ENCODE peak calls at places on chromosomes 3 and 15, in four cellular contexts. One of them, this sample, is unnamed.

GRCh38 chr15:40293905-40294895 is 11.3 kb upstream of the ANKRD63 start:
- DNase-seq in tibial nerve: no peak
- DNase-seq in body of pancreas: no peak
- DNase-seq in upper lobe of left lung: no peak
- DNase-seq in this sample: no peak

GRCh38 chr3:54902286-54902685 is 25.6 kb downstream of the LRTM1 start:
- DNase-seq in tibial nerve: no peak
- DNase-seq in body of pancreas: no peak
- DNase-seq in upper lobe of left lung: no peak
- DNase-seq in this sample: no peak

GRCh38 chr3:140319801-140320200 is 358.1 kb upstream of the TRIM42 start:
- DNase-seq in tibial nerve: no peak
- DNase-seq in body of pancreas: no peak
- DNase-seq in upper lobe of left lung: no peak
- DNase-seq in this sample: no peak

GRCh38 chr15:90020041-90020735 is 19.1 kb downstream of the ZNF710 start:
- DNase-seq in tibial nerve: no peak
- DNase-seq in body of pancreas: peak; percentile 9
- DNase-seq in upper lobe of left lung: peak; percentile 47
- DNase-seq in this sample: no peak

GRCh38 chr3:182259579-182259978 is 533.7 kb upstream of the ATP11B start:
- DNase-seq in tibial nerve: peak; percentile 37
- DNase-seq in body of pancreas: no peak
- DNase-seq in upper lobe of left lung: peak; percentile 74
- DNase-seq in this sample: no peak

GRCh38 chr3:56366641-56366984 is 101.7 kb downstream of the ERC2 start:
- DNase-seq in tibial nerve: no peak
- DNase-seq in body of pancreas: no peak
- DNase-seq in upper lobe of left lung: no peak
- DNase-seq in this sample: no peak

GRCh38 chr3:42535981-42536784 is 33.7 kb downstream of the VIPR1 start:
- DNase-seq in tibial nerve: no peak
- DNase-seq in body of pancreas: no peak
- DNase-seq in upper lobe of left lung: peak; percentile 83
- DNase-seq in this sample: no peak

GRCh38 chr15:77824361-77824985 is 191.8 kb upstream of the LINGO1 start:
- DNase-seq in tibial nerve: no peak
- DNase-seq in body of pancreas: no peak
- DNase-seq in upper lobe of left lung: no peak
- DNase-seq in this sample: no peak

GRCh38 chr3:37712918-37713819 is 148.5 kb upstream of the CTDSPL start:
- DNase-seq in tibial nerve: no peak
- DNase-seq in body of pancreas: no peak
- DNase-seq in upper lobe of left lung: no peak
- DNase-seq in this sample: no peak

GRCh38 chr15:39230205-39230916 is 350.5 kb upstream of the THBS1 start:
- DNase-seq in tibial nerve: no peak
- DNase-seq in body of pancreas: no peak
- DNase-seq in upper lobe of left lung: no peak
- DNase-seq in this sample: no peak

GRCh38 chr3:137792633-137793271 is 28.6 kb downstream of the SOX14 start:
- DNase-seq in tibial nerve: no peak
- DNase-seq in body of pancreas: peak; percentile 41
- DNase-seq in upper lobe of left lung: no peak
- DNase-seq in this sample: no peak

GRCh38 chr3:248841-249520 is 52.4 kb downstream of the CHL1 start:
- DNase-seq in tibial nerve: no peak
- DNase-seq in body of pancreas: no peak
- DNase-seq in upper lobe of left lung: no peak
- DNase-seq in this sample: no peak

GRCh38 chr15:70892912-70893560 is 410 bp downstream of the LRRC49 start:
- DNase-seq in tibial nerve: no peak
- DNase-seq in body of pancreas: no peak
- DNase-seq in upper lobe of left lung: no peak
- DNase-seq in this sample: no peak

GRCh38 chr15:92400573-92400972 is 6.9 kb downstream of the ST8SIA2 start:
- DNase-seq in tibial nerve: no peak
- DNase-seq in body of pancreas: no peak
- DNase-seq in upper lobe of left lung: no peak
- DNase-seq in this sample: no peak

GRCh38 chr15:88120021-88120420 is 136.5 kb downstream of the NTRK3 start:
- DNase-seq in tibial nerve: no peak
- DNase-seq in body of pancreas: no peak
- DNase-seq in upper lobe of left lung: no peak
- DNase-seq in this sample: no peak

GRCh38 chr3:27584874-27585273 is 100.7 kb upstream of the SLC4A7 start:
- DNase-seq in tibial nerve: no peak
- DNase-seq in body of pancreas: no peak
- DNase-seq in upper lobe of left lung: no peak
- DNase-seq in this sample: no peak

GRCh38 chr15:81195339-81195864 is 1.3 kb upstream of the IL16 start:
- DNase-seq in tibial nerve: no peak
- DNase-seq in body of pancreas: no peak
- DNase-seq in upper lobe of left lung: no peak
- DNase-seq in this sample: no peak

GRCh38 chr15:42996871-42997270 is 76.3 kb upstream of the TTBK2 start:
- DNase-seq in tibial nerve: no peak
- DNase-seq in body of pancreas: no peak
- DNase-seq in upper lobe of left lung: no peak
- DNase-seq in this sample: no peak

GRCh38 chr15:60001642-60002527 is 2.2 kb upstream of the FOXB1 start:
- DNase-seq in tibial nerve: no peak
- DNase-seq in body of pancreas: no peak
- DNase-seq in upper lobe of left lung: no peak
- DNase-seq in this sample: no peak

GRCh38 chr15:43516801-43517353 is 531 bp upstream of the MAP1A start:
- DNase-seq in tibial nerve: no peak
- DNase-seq in body of pancreas: no peak
- DNase-seq in upper lobe of left lung: no peak
- DNase-seq in this sample: peak; percentile 72

GRCh38 chr3:53056442-53056841 is 10.6 kb upstream of the SFMBT1 start:
- DNase-seq in tibial nerve: no peak
- DNase-seq in body of pancreas: no peak
- DNase-seq in upper lobe of left lung: no peak
- DNase-seq in this sample: no peak

GRCh38 chr3:134075568-134075825 is 45.8 kb upstream of the SLCO2A1 start:
- DNase-seq in tibial nerve: no peak
- DNase-seq in body of pancreas: no peak
- DNase-seq in upper lobe of left lung: no peak
- DNase-seq in this sample: peak; percentile 78

GRCh38 chr3:37712387-37712786 is 149.3 kb upstream of the CTDSPL start:
- DNase-seq in tibial nerve: no peak
- DNase-seq in body of pancreas: no peak
- DNase-seq in upper lobe of left lung: no peak
- DNase-seq in this sample: no peak

GRCh38 chr3:42263354-42264346 is 2.3 kb downstream of the CCK start:
- DNase-seq in tibial nerve: no peak
- DNase-seq in body of pancreas: no peak
- DNase-seq in upper lobe of left lung: peak; percentile 83
- DNase-seq in this sample: no peak

GRCh38 chr15:91100561-91101355 is 701 bp downstream of the SV2B start:
- DNase-seq in tibial nerve: no peak
- DNase-seq in body of pancreas: no peak
- DNase-seq in upper lobe of left lung: no peak
- DNase-seq in this sample: no peak

GRCh38 chr3:53773330-53773583 is 73.0 kb downstream of the CHDH start:
- DNase-seq in tibial nerve: no peak
- DNase-seq in body of pancreas: no peak
- DNase-seq in upper lobe of left lung: no peak
- DNase-seq in this sample: no peak

GRCh38 chr3:22684739-22685138 is 518.4 kb upstream of the UBE2E2 start:
- DNase-seq in tibial nerve: no peak
- DNase-seq in body of pancreas: no peak
- DNase-seq in upper lobe of left lung: no peak
- DNase-seq in this sample: no peak

GRCh38 chr3:57934373-57934772 is 73.8 kb upstream of the FLNB start:
- DNase-seq in tibial nerve: no peak
- DNase-seq in body of pancreas: no peak
- DNase-seq in upper lobe of left lung: no peak
- DNase-seq in this sample: no peak
- H3K27ac ChIP-seq in tibial nerve: no peak overlapping the region
- H3K27ac ChIP-seq in body of pancreas: no peak overlapping the region
- H3K27ac ChIP-seq in upper lobe of left lung: no peak overlapping the region
- H3K27ac ChIP-seq in this sample: no peak overlapping the region

GRCh38 chr15:65371976-65372786 is 5.6 kb downstream of the IGDCC3 start:
- DNase-seq in tibial nerve: no peak
- DNase-seq in body of pancreas: no peak
- DNase-seq in upper lobe of left lung: no peak
- DNase-seq in this sample: no peak
- TF ChIP-seq POLR2A in tibial nerve: no peak
- TF ChIP-seq POLR2A in body of pancreas: no peak
- TF ChIP-seq POLR2A in upper lobe of left lung: no peak
- TF ChIP-seq POLR2A in this sample: no peak

DNA sequence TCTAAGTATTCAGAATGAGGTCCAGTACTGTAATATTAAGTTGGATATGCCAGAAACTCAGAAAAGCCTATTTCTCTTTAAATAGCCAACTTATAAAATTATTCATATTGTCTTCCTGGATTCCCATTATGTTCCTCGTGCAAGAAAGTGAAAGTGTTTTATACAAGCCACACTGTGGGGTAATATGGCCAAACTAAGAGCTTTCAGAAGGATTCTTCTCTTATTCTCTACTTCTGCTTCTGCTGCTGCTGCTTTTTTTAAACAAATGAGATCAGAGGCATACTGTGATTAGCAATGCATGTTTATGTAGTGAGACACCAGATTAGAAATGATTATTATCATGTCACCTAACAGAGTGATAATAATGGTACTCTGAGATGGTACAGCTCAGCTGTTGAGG is 1026.5 kb upstream of the CFAP20DC start:
- DNase-seq in tibial nerve: no peak
- DNase-seq in body of pancreas: no peak
- DNase-seq in upper lobe of left lung: no peak
- DNase-seq in this sample: no peak
- H3K4me1 ChIP-seq in tibial nerve: no peaks in the 10 kb centered on the region
- H3K4me1 ChIP-seq in body of pancreas: no peaks in the 10 kb centered on the region
- H3K4me1 ChIP-seq in upper lobe of left lung: no peaks in the 10 kb centered on the region
- H3K4me1 ChIP-seq in this sample: no peaks in the 10 kb centered on the region

GRCh38 chr3:32577621-32578556 is 7.2 kb upstream of the DYNC1LI1 start:
- DNase-seq in tibial nerve: no peak
- DNase-seq in body of pancreas: no peak
- DNase-seq in upper lobe of left lung: no peak
- DNase-seq in this sample: no peak

GRCh38 chr3:32575451-32575850 is 4.8 kb upstream of the DYNC1LI1 start:
- DNase-seq in tibial nerve: no peak
- DNase-seq in body of pancreas: no peak
- DNase-seq in upper lobe of left lung: no peak
- DNase-seq in this sample: no peak

GRCh38 chr3:32577174-32577573 is 6.5 kb upstream of the DYNC1LI1 start:
- DNase-seq in tibial nerve: no peak
- DNase-seq in body of pancreas: no peak
- DNase-seq in upper lobe of left lung: no peak
- DNase-seq in this sample: no peak
- H3K27ac ChIP-seq in tibial nerve: no peak overlapping the region
- H3K27ac ChIP-seq in body of pancreas: no peak overlapping the region
- H3K27ac ChIP-seq in upper lobe of left lung: peak overlapping the region; percentile 4
- H3K27ac ChIP-seq in this sample: peak overlapping the region; percentile 58

GRCh38 chr3:141605883-141606282 is 119.1 kb downstream of the RASA2 start:
- DNase-seq in tibial nerve: no peak
- DNase-seq in body of pancreas: no peak
- DNase-seq in upper lobe of left lung: no peak
- DNase-seq in this sample: no peak

GRCh38 chr3:141602706-141603105 is 115.9 kb downstream of the RASA2 start:
- DNase-seq in tibial nerve: no peak
- DNase-seq in body of pancreas: no peak
- DNase-seq in upper lobe of left lung: no peak
- DNase-seq in this sample: no peak

GRCh38 chr3:141594357-141594756 is 107.5 kb downstream of the RASA2 start:
- DNase-seq in tibial nerve: no peak
- DNase-seq in body of pancreas: no peak
- DNase-seq in upper lobe of left lung: no peak
- DNase-seq in this sample: no peak

GRCh38 chr3:141603473-141604035 is 116.7 kb downstream of the RASA2 start:
- DNase-seq in tibial nerve: no peak
- DNase-seq in body of pancreas: no peak
- DNase-seq in upper lobe of left lung: no peak
- DNase-seq in this sample: no peak

GRCh38 chr3:141600331-141600730 is 113.5 kb downstream of the RASA2 start:
- DNase-seq in tibial nerve: no peak
- DNase-seq in body of pancreas: no peak
- DNase-seq in upper lobe of left lung: peak; percentile 14
- DNase-seq in this sample: no peak
- TF ChIP-seq POLR2A in tibial nerve: no peak
- TF ChIP-seq POLR2A in body of pancreas: no peak
- TF ChIP-seq POLR2A in upper lobe of left lung: no peak
- TF ChIP-seq POLR2A in this sample: no peak

GRCh38 chr3:39150803-39151631 is 2.4 kb downstream of the CSRNP1 start:
- DNase-seq in tibial nerve: peak; percentile 73
- DNase-seq in body of pancreas: peak; percentile 86
- DNase-seq in upper lobe of left lung: no peak
- DNase-seq in this sample: no peak

GRCh38 chr3:39150170-39150802 is 3.1 kb downstream of the CSRNP1 start:
- DNase-seq in tibial nerve: no peak
- DNase-seq in body of pancreas: no peak
- DNase-seq in upper lobe of left lung: no peak
- DNase-seq in this sample: no peak

GRCh38 chr3:39148116-39149058 is 5.0 kb downstream of the CSRNP1 start:
- DNase-seq in tibial nerve: no peak
- DNase-seq in body of pancreas: no peak
- DNase-seq in upper lobe of left lung: no peak
- DNase-seq in this sample: no peak

GRCh38 chr3:39149059-39149455 is 4.3 kb downstream of the CSRNP1 start:
- DNase-seq in tibial nerve: no peak
- DNase-seq in body of pancreas: no peak
- DNase-seq in upper lobe of left lung: no peak
- DNase-seq in this sample: no peak

DNA sequence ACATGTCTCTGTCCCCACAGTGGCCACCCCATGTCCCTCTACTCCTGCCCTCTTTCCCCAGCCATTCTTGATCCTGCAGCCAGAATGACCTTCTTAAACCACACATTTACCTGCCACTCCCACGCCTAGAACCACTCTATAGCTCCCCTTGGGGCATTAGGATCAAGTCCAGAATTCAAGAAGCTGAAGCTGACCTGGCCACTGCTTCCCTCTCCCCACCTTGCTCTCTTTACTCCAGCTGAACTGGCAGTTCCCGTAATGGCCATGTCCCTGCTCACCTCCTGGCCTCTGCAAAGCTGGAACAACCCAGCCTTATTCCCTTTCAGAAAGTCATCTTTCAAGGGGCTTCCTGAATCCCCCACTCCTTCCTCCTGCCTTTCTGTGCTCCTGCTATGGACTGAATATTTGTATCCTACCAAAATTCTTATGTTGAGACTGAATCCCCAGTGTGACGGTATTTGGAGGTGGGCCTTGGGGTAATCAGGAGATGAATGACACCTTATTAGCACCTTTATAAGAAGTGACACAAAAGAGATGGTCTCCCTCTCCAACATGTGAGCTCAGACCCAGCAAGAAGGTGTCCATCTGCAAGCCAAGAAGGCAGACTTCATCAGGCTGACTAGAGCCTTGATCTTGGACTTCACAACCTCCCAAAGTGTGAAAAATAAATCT is 3.8 kb downstream of the CSRNP1 start:
- DNase-seq in tibial nerve: no peak
- DNase-seq in body of pancreas: no peak
- DNase-seq in upper lobe of left lung: no peak
- DNase-seq in this sample: no peak
- H3K4me1 ChIP-seq in tibial nerve: no peaks in the 10 kb centered on the region
- H3K4me1 ChIP-seq in body of pancreas: peaks cover 80% of the 10 kb centered on the region
- H3K4me1 ChIP-seq in upper lobe of left lung: peaks cover 84% of the 10 kb centered on the region
- H3K4me1 ChIP-seq in this sample: peaks cover 78% of the 10 kb centered on the region